ENCODE peak calls at places on chromosomes 11 and 22, in six cellular contexts. One of them, this sample, is unnamed.

GRCh38 chr11:104073950-104074349 is 37.5 kb downstream of the DDI1 start:
- DNase-seq in esophagus muscularis mucosa: no peak
- DNase-seq in heart right ventricle: no peak
- DNase-seq in OCI-M1: peak
- DNase-seq in HS-5: no peak
- DNase-seq in NCI-H1105 treated with DMSO at 0.1 percent for 48 hours: no peak
- DNase-seq in this sample: peak

GRCh38 chr11:65625628-65626342 is 10.2 kb downstream of the PCNX3 start:
- DNase-seq in HS-5: no peak
- DNase-seq in OCI-M1: no peak
- DNase-seq in NCI-H1105 treated with DMSO at 0.1 percent for 48 hours: no peak
- DNase-seq in esophagus muscularis mucosa: no peak
- DNase-seq in heart right ventricle: peak
- DNase-seq in this sample: peak

GRCh38 chr22:30116362-30117117 is 36.3 kb downstream of the HORMAD2 start:
- DNase-seq in HS-5: peak
- DNase-seq in esophagus muscularis mucosa: no peak
- DNase-seq in heart right ventricle: no peak
- DNase-seq in NCI-H1105 treated with DMSO at 0.1 percent for 48 hours: no peak
- DNase-seq in OCI-M1: no peak
- DNase-seq in this sample: peak

GRCh38 chr11:109275931-109276330 is 146.1 kb upstream of the C11orf87 start:
- DNase-seq in OCI-M1: no peak
- DNase-seq in esophagus muscularis mucosa: no peak
- DNase-seq in heart right ventricle: no peak
- DNase-seq in HS-5: no peak
- DNase-seq in NCI-H1105 treated with DMSO at 0.1 percent for 48 hours: no peak
- DNase-seq in this sample: no peak

GRCh38 chr22:43424865-43425630 is 13.2 kb downstream of the MPPED1 start:
- DNase-seq in heart right ventricle: no peak
- DNase-seq in HS-5: no peak
- DNase-seq in OCI-M1: no peak
- DNase-seq in NCI-H1105 treated with DMSO at 0.1 percent for 48 hours: no peak
- DNase-seq in esophagus muscularis mucosa: no peak
- DNase-seq in this sample: no peak

GRCh38 chr11:2509481-2510001 is 64.7 kb downstream of the KCNQ1 start:
- DNase-seq in HS-5: no peak
- DNase-seq in OCI-M1: no peak
- DNase-seq in heart right ventricle: peak
- DNase-seq in NCI-H1105 treated with DMSO at 0.1 percent for 48 hours: no peak
- DNase-seq in esophagus muscularis mucosa: no peak
- DNase-seq in this sample: no peak

GRCh38 chr22:45867118-45867905 is 109.7 kb downstream of the WNT7B start:
- DNase-seq in OCI-M1: no peak
- DNase-seq in heart right ventricle: no peak
- DNase-seq in HS-5: no peak
- DNase-seq in NCI-H1105 treated with DMSO at 0.1 percent for 48 hours: no peak
- DNase-seq in esophagus muscularis mucosa: peak
- DNase-seq in this sample: peak

GRCh38 chr11:122754553-122755322 is 83.6 kb upstream of the CRTAM start:
- DNase-seq in heart right ventricle: no peak
- DNase-seq in esophagus muscularis mucosa: no peak
- DNase-seq in HS-5: no peak
- DNase-seq in OCI-M1: peak
- DNase-seq in NCI-H1105 treated with DMSO at 0.1 percent for 48 hours: no peak
- DNase-seq in this sample: no peak

GRCh38 chr22:50672471-50673230 is at the start of gene SHANK3:
- DNase-seq in esophagus muscularis mucosa: no peak
- DNase-seq in OCI-M1: no peak
- DNase-seq in heart right ventricle: peak
- DNase-seq in HS-5: no peak
- DNase-seq in NCI-H1105 treated with DMSO at 0.1 percent for 48 hours: no peak
- DNase-seq in this sample: no peak

GRCh38 chr11:15923169-15923568 is 433.2 kb downstream of the SOX6 start:
- DNase-seq in NCI-H1105 treated with DMSO at 0.1 percent for 48 hours: peak
- DNase-seq in OCI-M1: peak
- DNase-seq in heart right ventricle: no peak
- DNase-seq in HS-5: no peak
- DNase-seq in esophagus muscularis mucosa: no peak
- DNase-seq in this sample: no peak

GRCh38 chr11:47130541-47130940 is 46.1 kb downstream of the ARFGAP2 start:
- DNase-seq in NCI-H1105 treated with DMSO at 0.1 percent for 48 hours: peak
- DNase-seq in heart right ventricle: peak
- DNase-seq in OCI-M1: peak
- DNase-seq in HS-5: no peak
- DNase-seq in esophagus muscularis mucosa: no peak
- DNase-seq in this sample: no peak

GRCh38 chr11:9692696-9693095 is 28.8 kb downstream of the SWAP70 start:
- DNase-seq in OCI-M1: peak
- DNase-seq in HS-5: no peak
- DNase-seq in heart right ventricle: no peak
- DNase-seq in esophagus muscularis mucosa: no peak
- DNase-seq in NCI-H1105 treated with DMSO at 0.1 percent for 48 hours: no peak
- DNase-seq in this sample: no peak

GRCh38 chr11:65225284-65226102 is 36.3 kb upstream of the POLA2 start:
- DNase-seq in NCI-H1105 treated with DMSO at 0.1 percent for 48 hours: no peak
- DNase-seq in HS-5: no peak
- DNase-seq in OCI-M1: peak
- DNase-seq in esophagus muscularis mucosa: no peak
- DNase-seq in heart right ventricle: peak
- DNase-seq in this sample: peak

GRCh38 chr11:106959386-106959785 is 58.9 kb downstream of the GUCY1A2 start:
- DNase-seq in HS-5: no peak
- DNase-seq in NCI-H1105 treated with DMSO at 0.1 percent for 48 hours: no peak
- DNase-seq in OCI-M1: no peak
- DNase-seq in esophagus muscularis mucosa: no peak
- DNase-seq in heart right ventricle: no peak
- DNase-seq in this sample: no peak

GRCh38 chr11:119717839-119718534 is 11.0 kb downstream of the NECTIN1 start:
- DNase-seq in esophagus muscularis mucosa: no peak
- DNase-seq in heart right ventricle: no peak
- DNase-seq in NCI-H1105 treated with DMSO at 0.1 percent for 48 hours: no peak
- DNase-seq in OCI-M1: no peak
- DNase-seq in HS-5: no peak
- DNase-seq in this sample: no peak

GRCh38 chr11:125394306-125394705 is 101.8 kb downstream of the FEZ1 start:
- DNase-seq in heart right ventricle: no peak
- DNase-seq in HS-5: no peak
- DNase-seq in esophagus muscularis mucosa: no peak
- DNase-seq in OCI-M1: no peak
- DNase-seq in NCI-H1105 treated with DMSO at 0.1 percent for 48 hours: peak
- DNase-seq in this sample: no peak

This sample was measured in fibroblast of mammary gland.